ENCODE peak calls at places on chromosomes 4 and X, in eight cellular contexts. W is amygdala; K is H54; A is fibroblast of mammary gland; U is activated CD4-positive, alpha-beta T cell treated with anti-CD3 and anti-CD28 coated beads for 1 hour; X is SK-N-SH; I is NAMALWA; M is astrocyte. V is an unnamed sample.

GRCh38 chr4:118032691-118033090 is 1.6 kb upstream of the NDST3 start:
- DNase-seq in W (no peak), K (peak), A (peak), U (no peak), X (peak), I (no peak), M (peak), V (no peak)

GRCh38 chr4:1746919-1747602 is 25.7 kb downstream of the TACC3 start:
- DNase-seq in W (no peak), K (no peak), A (no peak), U (no peak), X (no peak), I (no peak), M (no peak), V (no peak)

GRCh38 chr4:186037692-186038658 is 31.0 kb upstream of the TLR3 start:
- DNase-seq in W (peak), K (peak), A (peak), U (no peak), X (peak), I (peak), M (peak), V (no peak)

GRCh38 chr4:108703370-108703769 is 53.0 kb downstream of the OSTC start:
- DNase-seq in W (no peak), K (no peak), A (no peak), U (no peak), X (no peak), I (no peak), M (peak), V (no peak)

GRCh38 chr4:112031712-112032328 is 113.4 kb upstream of the FAM241A start:
- DNase-seq in W (no peak), K (no peak), A (peak), U (no peak), X (peak), I (peak), M (peak), V (no peak)

GRCh38 chr4:105122334-105122733 is 24.3 kb upstream of the TET2 start:
- DNase-seq in W (no peak), K (peak), A (no peak), U (no peak), X (no peak), I (no peak), M (peak), V (no peak)

GRCh38 chr4:87011340-87012034 is 76.7 kb downstream of the AFF1 start:
- DNase-seq in W (no peak), K (peak), A (peak), U (no peak), X (no peak), I (no peak), M (peak), V (no peak)

GRCh38 chr4:151117371-151117962 is 18.0 kb downstream of the RPS3A start:
- DNase-seq in W (no peak), K (peak), A (peak), U (no peak), X (peak), I (peak), M (peak), V (peak)

GRCh38 chr4:148441624-148441985 is 609 bp downstream of the NR3C2 start:
- DNase-seq in W (no peak), K (peak), A (no peak), U (no peak), X (peak), I (no peak), M (no peak), V (no peak)

GRCh38 chrX:31280580-31280979 is 208.7 kb upstream of the FTHL17 start:
- DNase-seq in W (no peak), K (no peak), A (no peak), U (no peak), X (no peak), I (no peak), M (no peak), V (no peak)

GRCh38 chrX:139200793-139201192 is 329.7 kb upstream of the F9 start:
- DNase-seq in W (no peak), K (no peak), A (peak), U (no peak), X (no peak), I (no peak), M (peak), V (no peak)

GRCh38 chr4:30837131-30837539 is 117.0 kb downstream of the PCDH7 start:
- DNase-seq in W (no peak), K (no peak), A (no peak), U (no peak), X (no peak), I (no peak), M (peak), V (no peak)

GRCh38 chr4:125125256-125125655 is 189.5 kb upstream of the FAT4 start:
- DNase-seq in W (no peak), K (no peak), A (peak), U (no peak), X (no peak), I (no peak), M (no peak), V (no peak)